ENCODE peak calls at places on chromosomes 13 and 19, in nine cellular contexts. D is T-cell, C is germinal center, L is SHP77 treated with DMSO at 0.1 percent for 48 hours, A is NCI-H524, V is WTC11, Y is hepatic stellate cell, M is D341Med, G is GM13976. W is an unnamed sample.

GRCh38 chr13:88429862-88430261 is 758.7 kb downstream of the SLITRK5 start:
- DNase-seq in G (no peak), D (no peak), C (no peak), L (no peak), A (no peak), V (no peak), Y (no peak), M (no peak), W (no peak)

GRCh38 chr19:3095375-3096191 is 1.4 kb downstream of the GNA11 start:
- DNase-seq in A (no peak), V (peak; percentile 74), L (no peak), G (no peak), C (no peak), M (no peak), D (peak; percentile 57), Y (no peak), W (no peak)

GRCh38 chr19:13425151-13425550 is 81.1 kb downstream of the CACNA1A start:
- DNase-seq in L (no peak), V (no peak), C (no peak), M (no peak), D (no peak), A (no peak), Y (no peak), G (no peak), W (no peak)

GRCh38 chr13:23322353-23323336 is 110.9 kb downstream of the SACS start:
- DNase-seq in L (no peak), D (no peak), V (no peak), Y (no peak), G (peak; percentile 37), A (no peak), C (no peak), M (no peak), W (no peak)

GRCh38 chr19:34881982-34882381 is 44.7 kb upstream of the ZNF30 start:
- DNase-seq in V (no peak), Y (no peak), M (no peak), G (no peak), C (no peak), L (no peak), D (no peak), A (no peak), W (no peak)

GRCh38 chr19:36420961-36421748 is 2.7 kb upstream of the ZFP82 start:
- DNase-seq in C (no peak), M (no peak), L (no peak), D (no peak), Y (peak; percentile 19), G (no peak), A (peak; percentile 38), V (peak; percentile 67), W (no peak)

GRCh38 chr13:64154514-64154913 is 2738.9 kb upstream of the PCDH20 start:
- DNase-seq in M (no peak), Y (no peak), D (no peak), C (no peak), L (peak; percentile 2), V (no peak), G (no peak), A (peak; percentile 35), W (no peak)

GRCh38 chr13:113397606-113398425 is 33.9 kb upstream of the GRTP1 start:
- DNase-seq in V (peak; percentile 9), A (no peak), G (no peak), M (no peak), D (no peak), C (no peak), L (no peak), Y (no peak), W (no peak)

GRCh38 chr13:41224113-41225110 is 30.0 kb upstream of the KBTBD7 start:
- DNase-seq in Y (peak; percentile 62), C (no peak), D (no peak), M (no peak), A (no peak), V (no peak), L (no peak), G (no peak), W (no peak)

GRCh38 chr13:111948811-111949210 is 118.1 kb upstream of the SOX1 start:
- DNase-seq in V (no peak), Y (no peak), G (no peak), A (no peak), M (no peak), C (no peak), D (no peak), L (no peak), W (no peak)

GRCh38 chr13:29683041-29683440 is 87.6 kb upstream of the SLC7A1 start:
- DNase-seq in D (no peak), V (no peak), A (no peak), G (no peak), C (no peak), Y (no peak), M (no peak), L (no peak), W (no peak)

GRCh38 chr19:11736696-11737095 is 2.0 kb downstream of the ZNF823 start:
- DNase-seq in M (peak; percentile 84), D (no peak), Y (peak; percentile 85), G (peak; percentile 55), L (no peak), V (no peak), C (peak; percentile 50), A (peak; percentile 55), W (no peak)

GRCh38 chr19:41324921-41325639 is 15.1 kb downstream of the CCDC97 start:
- DNase-seq in V (peak; percentile 73), C (no peak), D (no peak), Y (peak; percentile 91), L (no peak), M (no peak), A (no peak), G (no peak), W (no peak)

GRCh38 chr19:48123907-48124675 is 13.5 kb upstream of the PLA2G4C start:
- DNase-seq in L (no peak), C (no peak), G (peak; percentile 68), Y (no peak), M (no peak), D (no peak), V (no peak), A (no peak), W (no peak)

GRCh38 chr13:28340272-28340793 is 154.6 kb downstream of the FLT1 start:
- DNase-seq in D (no peak), C (no peak), M (no peak), G (no peak), L (no peak), A (no peak), Y (no peak), V (no peak), W (no peak)

GRCh38 chr13:40063278-40063698 is 407.8 kb downstream of the COG6 start:
- DNase-seq in L (no peak), V (no peak), G (no peak), M (no peak), C (no peak), Y (no peak), A (peak; percentile 52), D (no peak), W (no peak)

GRCh38 chr19:38056646-38057045 is 149.6 kb downstream of the SIPA1L3 start:
- DNase-seq in Y (no peak), D (no peak), V (no peak), C (no peak), L (no peak), G (no peak), A (no peak), M (no peak), W (no peak)

GRCh38 chr19:50565984-50566903 is 2.0 kb downstream of the LRRC4B start:
- DNase-seq in G (peak; percentile 75), L (no peak), M (no peak), Y (no peak), A (peak; percentile 23), V (peak; percentile 69), C (no peak), D (no peak), W (no peak)

GRCh38 chr13:93413972-93414717 is 187.5 kb downstream of the GPC6 start:
- DNase-seq in C (no peak), G (no peak), V (no peak), Y (no peak), D (no peak), A (no peak), L (no peak), M (no peak), W (no peak)

GRCh38 chr13:51305558-51305957 is 33.9 kb upstream of the SERPINE3 start:
- DNase-seq in M (no peak), A (no peak), V (no peak), G (no peak), Y (no peak), L (no peak), D (no peak), C (no peak), W (no peak)

GRCh38 chr13:60755380-60756163 is 358.6 kb downstream of the TDRD3 start:
- DNase-seq in L (no peak), Y (no peak), G (no peak), A (no peak), D (no peak), C (no peak), M (no peak), V (peak; percentile 23), W (no peak)

GRCh38 chr13:91185294-91185863 is 162.1 kb upstream of the MIR17HG start:
- DNase-seq in L (peak; percentile 80), C (no peak), M (peak; percentile 46), G (no peak), V (no peak), A (peak; percentile 34), Y (no peak), D (no peak), W (no peak)

GRCh38 chr19:2540646-2541454 is 64.9 kb downstream of the GADD45B start:
- DNase-seq in A (no peak), Y (peak; percentile 96), V (peak; percentile 97), C (no peak), D (no peak), G (no peak), M (no peak), L (no peak), W (no peak)

GRCh38 chr19:522726-523125 is 8.8 kb upstream of the CDC34 start:
- DNase-seq in G (no peak), V (no peak), A (no peak), D (no peak), M (no peak), Y (no peak), C (no peak), L (no peak), W (no peak)

GRCh38 chr19:31289976-31290375 is 59.3 kb downstream of the TSHZ3 start:
- DNase-seq in D (no peak), C (no peak), M (no peak), L (no peak), G (no peak), Y (no peak), V (no peak), A (no peak), W (no peak)

GRCh38 chr13:112795277-112795676 is 105.4 kb downstream of the ATP11A start:
- DNase-seq in C (no peak), G (no peak), Y (no peak), A (no peak), M (no peak), V (no peak), L (no peak), D (no peak), W (no peak)

GRCh38 chr13:74866151-74866550 is 615.8 kb downstream of the TBC1D4 start:
- DNase-seq in D (no peak), G (no peak), V (no peak), C (no peak), Y (no peak), A (no peak), L (no peak), M (no peak), W (no peak)

GRCh38 chr13:95643814-95644598 is 500 bp downstream of the DZIP1 start:
- DNase-seq in M (peak; percentile 62), D (no peak), L (peak; percentile 63), Y (peak; percentile 33), V (peak; percentile 56), A (peak; percentile 55), C (no peak), G (no peak), W (no peak)

GRCh38 chr19:40576181-40576584 is 490 bp upstream of the SHKBP1 start:
- DNase-seq in D (peak; percentile 30), A (no peak), C (peak; percentile 35), G (peak; percentile 59), L (no peak), Y (no peak), V (no peak), M (peak; percentile 64), W (no peak)

GRCh38 chr19:5536337-5536894 is 31.3 kb downstream of the TINCR start:
- DNase-seq in V (peak; percentile 91), A (peak; percentile 71), L (no peak), Y (peak; percentile 52), G (no peak), D (no peak), C (no peak), M (peak; percentile 89), W (no peak)

GRCh38 chr19:42202290-42202867 is 15.1 kb downstream of the DEDD2 start:
- DNase-seq in D (no peak), C (no peak), A (no peak), L (no peak), G (no peak), Y (no peak), V (no peak), M (no peak), W (no peak)